ENCODE peak calls at places on chromosomes 5 and 9, in five cellular contexts. J is transverse colon; L is upper lobe of right lung; A is CD8-positive, alpha-beta T cell; W is WERI-Rb-1. P is an unnamed sample.

GRCh38 chr5:173294673-173295320 is 33.4 kb downstream of the STC2 start:
- DNase-seq in J (no peak), L (no peak), A (no peak), W (no peak), P (no peak)

GRCh38 chr5:74040811-74041491 is 415.0 kb downstream of the ARHGEF28 start:
- DNase-seq in L (no peak), J (no peak), A (no peak), W (no peak), P (no peak)

GRCh38 chr5:61813361-61813760 is 481.3 kb downstream of the ZSWIM6 start:
- DNase-seq in L (no peak), W (no peak), J (no peak), A (no peak), P (no peak)

GRCh38 chr9:124078641-124079040 is 67.1 kb downstream of the LHX2 start:
- DNase-seq in A (no peak), J (no peak), L (peak; percentile 5), W (no peak), P (no peak)

GRCh38 chr9:70587143-70587710 is 172.8 kb upstream of the KLF9 start:
- DNase-seq in A (no peak), W (no peak), L (no peak), J (no peak), P (no peak)

GRCh38 chr5:10977011-10977410 is 216.0 kb upstream of the DAP start:
- DNase-seq in A (no peak), W (no peak), L (no peak), J (no peak), P (no peak)

GRCh38 chr9:38355115-38355514 is 37.4 kb upstream of the ALDH1B1 start:
- DNase-seq in J (no peak), L (no peak), W (no peak), A (no peak), P (no peak)

GRCh38 chr9:91151014-91151740 is 210.5 kb downstream of the AUH start:
- DNase-seq in A (peak; percentile 47), L (no peak), W (no peak), J (no peak), P (no peak)

GRCh38 chr9:132973713-132974112 is 4.8 kb upstream of the GFI1B start:
- DNase-seq in J (no peak), W (peak; percentile 46), A (no peak), L (no peak), P (no peak)

GRCh38 chr9:32449969-32450368 is 65.5 kb downstream of the ACO1 start:
- DNase-seq in A (no peak), W (no peak), J (no peak), L (no peak), P (no peak)

GRCh38 chr9:20553750-20554149 is 68.5 kb downstream of the MLLT3 start:
- DNase-seq in J (no peak), A (no peak), W (no peak), L (no peak), P (no peak)

GRCh38 chr5:147509710-147510651 is at the start of gene DPYSL3:
- DNase-seq in J (peak; percentile 54), W (peak; percentile 75), A (no peak), L (peak; percentile 78), P (peak; percentile 79)

GRCh38 chr5:134534726-134535110 is 9.2 kb downstream of the JADE2 start:
- DNase-seq in L (no peak), J (no peak), W (peak; percentile 72), A (no peak), P (no peak)

GRCh38 chr9:134854541-134854981 is 26.0 kb upstream of the FCN2 start:
- DNase-seq in J (no peak), L (no peak), A (no peak), W (peak; percentile 54), P (no peak)

GRCh38 chr9:79565245-79565644 is 6.5 kb upstream of the TLE4 start:
- DNase-seq in J (peak; percentile 30), A (no peak), L (no peak), W (no peak), P (no peak)

DNA sequence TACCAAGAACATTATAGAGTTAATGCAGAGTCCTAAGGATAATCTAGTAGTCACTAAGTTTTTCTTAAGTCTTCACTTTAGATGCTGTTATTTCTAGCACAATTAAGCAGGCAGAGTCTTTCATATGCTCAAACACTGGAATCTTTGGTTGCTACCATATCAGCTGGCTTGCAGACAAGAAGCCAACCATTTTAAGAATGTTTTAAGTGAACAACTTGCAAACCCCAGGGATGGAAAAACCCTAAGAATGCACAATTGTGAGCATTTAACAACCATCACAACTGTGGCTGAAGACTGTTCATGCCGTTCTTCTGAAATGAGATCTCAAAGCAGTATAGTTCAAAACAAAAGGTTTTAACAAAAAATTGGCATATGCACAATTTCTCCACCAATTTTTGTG is 55.1 kb downstream of the CSNK1A1 start:
- DNase-seq in W (no peak), A (no peak), L (no peak), J (no peak), P (no peak)
- H3K27ac ChIP-seq in W (no peak overlapping the region), A (no peak overlapping the region), L (no peak overlapping the region), J (peak overlapping the region; percentile 67), P (peak overlapping the region; percentile 50)

GRCh38 chr5:176640616-176641015 is 6.7 kb upstream of the TSPAN17 start:
- DNase-seq in J (no peak), W (no peak), A (no peak), L (no peak), P (no peak)
- H3K4me3 ChIP-seq in J (no peak overlapping the region), W (no peak overlapping the region), A (no peak overlapping the region), L (no peak overlapping the region), P (no peak overlapping the region)

GRCh38 chr9:7892975-7893374 is 93.4 kb upstream of the DMAC1 start:
- DNase-seq in J (no peak), L (no peak), W (no peak), A (no peak), P (no peak)
- TF ChIP-seq CTCF in J (no peak), L (no peak), W (no peak), A (no peak), P (no peak)

DNA sequence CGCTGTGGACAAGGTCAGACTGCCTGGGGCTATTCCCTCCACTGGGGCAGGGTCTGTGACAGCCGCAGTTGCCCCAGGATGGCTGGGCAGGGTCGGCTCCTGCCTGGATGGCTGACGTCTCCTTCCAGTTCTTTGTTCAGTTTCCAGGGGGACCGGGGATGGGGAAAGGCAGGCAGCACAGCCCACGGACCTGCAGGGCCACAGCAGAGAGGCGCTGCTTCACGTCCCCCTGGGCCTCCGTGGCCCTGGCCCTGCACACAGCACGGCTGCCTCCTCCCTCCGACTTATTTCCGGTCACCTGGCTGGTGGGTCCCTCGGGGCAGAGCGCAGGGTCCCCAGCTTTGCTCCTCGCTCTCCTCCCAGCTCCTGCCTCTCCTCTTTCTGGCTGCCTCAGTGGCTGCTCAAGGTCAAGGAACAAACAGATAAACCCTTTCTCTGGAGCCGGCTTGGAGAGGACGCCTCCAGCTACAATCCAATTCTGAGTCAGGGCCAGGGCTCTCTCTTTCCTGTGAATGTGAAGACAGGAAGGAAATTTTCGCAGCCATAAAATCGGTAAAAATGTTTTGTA is 169.7 kb downstream of the C9orf50 start:
- DNase-seq in J (no peak), L (no peak), W (no peak), A (no peak), P (no peak)
- H3K27ac ChIP-seq in J (peak overlapping the region; percentile 35), L (peak overlapping the region; percentile 45), W (no peak overlapping the region), A (no peak overlapping the region), P (peak overlapping the region; percentile 68)

GRCh38 chr9:131695366-131696162 is 44.3 kb downstream of the RAPGEF1 start:
- DNase-seq in A (no peak), W (no peak), L (no peak), J (no peak), P (no peak)

GRCh38 chr9:131693651-131694597 is 46.0 kb downstream of the RAPGEF1 start:
- DNase-seq in J (no peak), W (no peak), L (no peak), A (no peak), P (no peak)

GRCh38 chr9:131697908-131698714 is 41.8 kb downstream of the RAPGEF1 start:
- DNase-seq in J (no peak), A (no peak), W (no peak), L (no peak), P (no peak)

GRCh38 chr9:131697097-131697496 is 42.8 kb downstream of the RAPGEF1 start:
- DNase-seq in A (no peak), J (no peak), L (no peak), W (no peak), P (no peak)

DNA sequence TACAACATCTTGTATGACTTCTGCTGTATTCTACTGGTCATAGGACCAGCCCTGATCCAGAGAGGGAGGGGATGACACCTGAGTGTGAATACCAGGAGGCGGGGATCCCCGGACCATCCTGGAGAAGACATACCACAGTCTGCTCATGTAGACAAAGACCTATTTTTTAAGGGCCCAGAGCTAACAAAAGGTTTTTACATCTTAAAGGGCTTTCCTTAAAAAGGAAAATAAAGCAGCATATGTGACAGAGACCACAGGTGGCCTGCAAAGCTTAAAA is 43.8 kb downstream of the RAPGEF1 start:
- DNase-seq in J (no peak), A (no peak), L (no peak), W (no peak), P (no peak)
- H3K4me3 ChIP-seq in J (no peak overlapping the region), A (no peak overlapping the region), L (no peak overlapping the region), W (no peak overlapping the region), P (no peak overlapping the region)

DNA sequence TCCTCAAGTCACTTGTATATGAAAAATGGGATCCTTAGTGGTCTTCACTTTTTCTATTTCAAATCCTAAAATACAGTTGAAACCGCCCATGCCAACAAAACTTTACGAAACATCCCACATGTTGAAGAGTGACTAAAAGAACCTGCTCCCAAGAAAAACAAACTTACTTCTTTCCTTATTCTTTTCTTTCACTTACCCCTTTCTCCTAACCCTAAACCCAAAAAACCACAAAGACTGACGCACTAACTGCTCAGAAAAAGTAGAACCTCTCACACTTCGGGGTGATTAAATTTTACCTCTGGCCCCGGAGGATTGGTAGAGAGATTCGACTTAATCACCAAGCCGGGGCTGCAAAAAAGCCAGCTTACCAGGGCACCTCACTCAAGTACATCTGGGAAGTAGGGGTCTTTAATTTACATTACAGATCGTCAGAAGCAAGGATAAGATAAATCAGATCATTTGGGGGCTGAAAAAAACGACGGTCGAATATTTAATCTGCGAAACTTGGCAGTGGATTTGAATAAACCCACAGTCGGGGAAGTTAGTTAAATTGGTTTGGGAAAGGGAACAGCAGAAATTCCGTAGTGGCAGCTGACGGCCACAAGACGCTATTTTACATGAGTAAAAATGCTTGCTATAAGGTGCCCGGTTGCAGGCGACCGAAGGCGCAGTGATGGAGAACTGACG is 1.3 kb downstream of the CDO1 start:
- DNase-seq in W (no peak), A (no peak), J (no peak), L (no peak), P (no peak)
- TF ChIP-seq CTCF in W (no peak), A (no peak), J (no peak), L (no peak), P (no peak)

GRCh38 chr5:60810438-60811085 is 33.5 kb downstream of the ELOVL7 start:
- DNase-seq in A (no peak), L (no peak), J (no peak), W (no peak), P (no peak)

GRCh38 chr5:60811105-60811504 is 33.0 kb downstream of the ELOVL7 start:
- DNase-seq in A (no peak), J (no peak), W (no peak), L (no peak), P (no peak)

GRCh38 chr5:60812426-60812825 is 31.6 kb downstream of the ELOVL7 start:
- DNase-seq in J (no peak), A (no peak), W (no peak), L (no peak), P (no peak)

GRCh38 chr5:60806591-60807243 is 37.4 kb downstream of the ELOVL7 start:
- DNase-seq in W (no peak), L (no peak), J (no peak), A (no peak), P (no peak)

GRCh38 chr5:60810036-60810435 is 34.0 kb downstream of the ELOVL7 start:
- DNase-seq in A (no peak), L (no peak), J (no peak), W (no peak), P (no peak)
- H3K27ac ChIP-seq in A (no peak overlapping the region), L (no peak overlapping the region), J (no peak overlapping the region), W (no peak overlapping the region), P (no peak overlapping the region)